ENCODE peak calls at places on chromosomes 11 and 22, in four cellular contexts. U is H1, Q is K562, R is GM12878. Z is an unnamed sample.

GRCh38 chr11:59792507-59792906 is 18.1 kb downstream of the MRPL16 start:
- DNase-seq in U (no peak), Q (no peak), R (no peak), Z (no peak)

GRCh38 chr11:61507962-61508824 is at the start of gene LRRC10B:
- DNase-seq in U (no peak), Q (peak), R (no peak), Z (no peak)

GRCh38 chr11:126925321-126926093 is 75.1 kb downstream of the KIRREL3 start:
- DNase-seq in U (no peak), Q (no peak), R (no peak), Z (peak)

GRCh38 chr11:3000032-3000961 is 8.2 kb upstream of the NAP1L4 start:
- DNase-seq in U (no peak), Q (no peak), R (no peak), Z (peak)

GRCh38 chr22:38038426-38038825 is 18.8 kb upstream of the PICK1 start:
- DNase-seq in U (no peak), Q (no peak), R (no peak), Z (no peak)

GRCh38 chr22:49406047-49406650 is 421.5 kb downstream of the BRD1 start:
- DNase-seq in U (no peak), Q (no peak), R (no peak), Z (no peak)

GRCh38 chr11:36160115-36160514 is 129.1 kb downstream of the COMMD9 start:
- DNase-seq in U (no peak), Q (no peak), R (no peak), Z (no peak)

GRCh38 chr11:1825039-1825740 is 9.6 kb upstream of the SYT8 start:
- DNase-seq in U (peak), Q (peak), R (no peak), Z (no peak)

GRCh38 chr11:2210366-2211112 is 38.9 kb upstream of the TH start:
- DNase-seq in U (no peak), Q (no peak), R (no peak), Z (no peak)

GRCh38 chr22:31830721-31831070 is 76.9 kb downstream of the DEPDC5 start:
- DNase-seq in U (no peak), Q (no peak), R (no peak), Z (no peak)

GRCh38 chr11:34630544-34630943 is 9.7 kb downstream of the EHF start:
- DNase-seq in U (no peak), Q (no peak), R (no peak), Z (no peak)

GRCh38 chr11:58957922-58958321 is 18.6 kb downstream of the GLYATL1 start:
- DNase-seq in U (no peak), Q (peak), R (no peak), Z (no peak)

GRCh38 chr11:72613977-72614376 is 60.2 kb downstream of the PDE2A start:
- DNase-seq in U (no peak), Q (peak), R (peak), Z (no peak)

GRCh38 chr11:123624974-123625373 is 29.4 kb downstream of the SCN3B start:
- DNase-seq in U (no peak), Q (no peak), R (no peak), Z (peak)

GRCh38 chr22:46187862-46188261 is 37.5 kb downstream of the PPARA start:
- DNase-seq in U (no peak), Q (no peak), R (no peak), Z (no peak)

GRCh38 chr11:134410766-134411165 is 1.3 kb downstream of the B3GAT1 start:
- DNase-seq in U (no peak), Q (no peak), R (no peak), Z (no peak)

GRCh38 chr11:63019506-63019905 is 3.9 kb upstream of the SLC22A8 start:
- DNase-seq in U (no peak), Q (no peak), R (no peak), Z (no peak)
- TF ChIP-seq CHD1 in U (no peak), Q (no peak), R (no peak), Z (no peak)

DNA sequence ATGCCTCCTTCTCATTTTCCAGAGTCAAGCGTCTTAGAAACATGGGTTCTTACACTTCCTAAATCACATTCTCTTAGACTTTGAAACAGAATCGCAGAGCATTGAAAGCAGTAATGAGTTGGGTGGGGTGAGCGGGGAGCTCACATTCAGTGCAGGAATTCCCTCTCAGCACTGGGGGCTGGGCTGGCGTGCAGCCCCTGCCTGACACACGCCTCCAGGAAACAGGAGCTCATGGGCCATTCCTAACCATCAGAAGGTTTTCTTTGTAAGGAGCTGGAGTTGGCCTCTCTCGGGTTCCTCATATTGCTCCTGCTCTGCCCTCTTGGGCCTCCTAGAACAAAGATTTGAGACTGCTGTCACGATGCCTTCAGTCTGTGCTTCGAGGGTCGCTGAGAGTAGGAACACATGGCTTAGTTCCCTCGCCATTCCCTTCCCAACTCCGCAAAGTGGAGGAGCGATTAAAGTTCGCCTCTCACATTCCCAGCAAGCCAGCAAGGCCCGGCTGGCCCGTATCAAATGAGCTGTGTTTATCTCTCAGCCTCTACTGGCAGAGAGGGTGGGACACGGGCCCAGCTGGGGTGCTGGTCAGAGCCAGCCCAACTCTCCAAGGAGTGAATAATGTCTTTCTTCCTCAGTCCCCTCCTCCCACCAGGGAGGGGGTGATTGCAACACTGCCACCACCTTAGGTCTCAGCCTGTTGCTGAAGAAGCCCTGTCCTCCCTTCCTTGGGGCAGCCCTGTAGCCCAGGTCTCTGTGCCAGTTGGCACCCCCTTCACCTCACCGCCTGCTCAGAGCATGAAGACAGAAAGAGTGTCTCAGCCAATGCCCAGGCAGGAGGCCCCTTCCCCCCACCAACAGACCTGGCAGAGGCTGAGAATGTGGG is 10.4 kb downstream of the CHRDL2 start:
- DNase-seq in U (no peak), Q (no peak), R (no peak), Z (peak)
- TF ChIP-seq CHD1 in U (no peak), Q (no peak), R (no peak), Z (no peak)

DNA sequence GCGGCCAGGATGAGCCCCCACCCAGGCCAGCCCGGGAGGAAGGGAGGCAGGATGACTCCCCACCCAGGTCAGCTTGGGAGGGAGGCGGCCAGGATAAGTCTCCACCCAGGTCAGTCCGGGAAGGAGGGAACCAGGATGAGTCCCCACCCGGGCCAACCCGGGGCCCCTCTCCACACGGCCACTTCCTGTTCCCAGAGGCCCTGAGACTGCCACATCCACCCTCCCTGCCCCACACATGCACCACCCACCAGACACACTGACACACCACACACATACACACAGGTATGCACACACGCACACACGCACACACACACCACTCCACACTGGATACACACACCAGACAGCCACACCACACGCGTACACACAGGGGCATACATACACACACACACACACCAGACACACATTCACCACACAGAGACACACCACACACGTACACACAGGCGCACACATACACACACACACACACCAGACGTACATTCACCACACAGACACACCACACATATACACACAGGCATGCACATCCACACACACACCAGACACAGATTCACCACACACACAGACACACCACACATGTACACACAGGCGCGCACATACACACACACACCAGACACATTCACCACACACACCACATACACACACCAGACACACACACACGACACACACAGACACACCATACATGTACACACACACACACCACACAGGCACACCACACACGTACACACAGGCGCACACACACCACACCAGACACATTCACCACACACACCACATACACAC is 84.9 kb upstream of the PRR5 start:
- DNase-seq in U (no peak), Q (no peak), R (no peak), Z (no peak)
- TF ChIP-seq CHD1 in U (no peak), Q (no peak), R (no peak), Z (no peak)

DNA sequence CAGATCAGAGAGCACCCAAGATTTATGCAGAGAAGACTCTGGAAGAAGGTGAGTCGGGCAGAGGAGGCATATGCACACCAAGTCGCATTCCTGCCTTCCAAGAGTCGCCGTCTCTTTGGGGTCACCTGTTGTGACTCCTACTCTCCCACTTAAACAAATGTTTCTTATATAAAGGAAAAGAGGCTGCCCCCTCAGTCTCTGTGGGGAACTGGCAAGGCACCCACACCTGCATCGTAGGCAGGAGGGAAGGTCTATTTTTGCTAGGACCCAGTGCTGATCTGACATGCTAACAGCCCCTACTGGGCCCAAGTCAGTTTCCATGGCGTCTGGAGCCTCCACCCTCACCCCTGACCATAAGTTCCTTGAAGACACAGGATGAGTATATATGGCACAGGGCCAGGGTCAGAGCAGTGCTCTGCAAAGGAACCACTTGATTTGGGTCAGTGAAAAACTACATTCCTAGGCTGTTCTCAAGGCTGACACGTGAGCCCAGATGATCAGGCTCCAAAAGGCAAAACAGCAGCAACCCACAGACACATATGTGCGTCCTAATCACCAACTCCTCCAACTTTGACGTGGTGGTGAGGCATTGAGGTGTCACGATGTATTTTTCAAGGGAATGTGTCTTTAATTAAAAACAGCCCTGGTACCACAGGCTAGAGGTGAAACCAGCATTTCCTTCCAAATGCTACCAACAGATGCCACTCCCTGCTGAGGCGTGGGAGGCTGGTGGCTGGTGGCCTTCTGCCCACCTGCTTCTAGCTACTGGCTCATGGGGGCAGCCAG is 55.6 kb upstream of the CSNK2A3 start:
- DNase-seq in U (no peak), Q (no peak), R (no peak), Z (no peak)
- TF ChIP-seq CHD1 in U (no peak), Q (no peak), R (no peak), Z (no peak)